ENCODE peak calls at places on chromosomes 12 and 14, in five cellular contexts. One of them, this sample, is unnamed.

GRCh38 chr12:48925218-48925871 is at the start of gene FKBP11:
- DNase-seq in Caco-2: peak
- DNase-seq in choroid plexus epithelial cell: peak
- DNase-seq in fibroblast of the aortic adventitia: peak
- DNase-seq in OCI-LY7: peak
- DNase-seq in this sample: no peak

GRCh38 chr12:114838480-114838879 is 154.5 kb upstream of the TBX3 start:
- DNase-seq in Caco-2: no peak
- DNase-seq in choroid plexus epithelial cell: no peak
- DNase-seq in fibroblast of the aortic adventitia: no peak
- DNase-seq in OCI-LY7: no peak
- DNase-seq in this sample: no peak

GRCh38 chr12:111425655-111426054 is 19.9 kb downstream of the SH2B3 start:
- DNase-seq in Caco-2: no peak
- DNase-seq in choroid plexus epithelial cell: peak
- DNase-seq in fibroblast of the aortic adventitia: no peak
- DNase-seq in OCI-LY7: no peak
- DNase-seq in this sample: no peak

GRCh38 chr12:130044991-130045621 is 117.2 kb upstream of the FZD10 start:
- DNase-seq in Caco-2: peak
- DNase-seq in choroid plexus epithelial cell: no peak
- DNase-seq in fibroblast of the aortic adventitia: no peak
- DNase-seq in OCI-LY7: no peak
- DNase-seq in this sample: no peak

GRCh38 chr12:49195734-49196133 is 6.9 kb upstream of the TUBA1A start:
- DNase-seq in Caco-2: peak
- DNase-seq in choroid plexus epithelial cell: no peak
- DNase-seq in fibroblast of the aortic adventitia: no peak
- DNase-seq in OCI-LY7: no peak
- DNase-seq in this sample: no peak

GRCh38 chr14:76882646-76883045 is 56.4 kb downstream of the LRRC74A start:
- DNase-seq in Caco-2: no peak
- DNase-seq in choroid plexus epithelial cell: no peak
- DNase-seq in fibroblast of the aortic adventitia: peak
- DNase-seq in OCI-LY7: no peak
- DNase-seq in this sample: no peak

GRCh38 chr14:54627718-54628345 is 60.9 kb downstream of the SAMD4A start:
- DNase-seq in Caco-2: no peak
- DNase-seq in choroid plexus epithelial cell: peak
- DNase-seq in fibroblast of the aortic adventitia: peak
- DNase-seq in OCI-LY7: no peak
- DNase-seq in this sample: no peak

GRCh38 chr14:31893156-31893813 is 183.8 kb upstream of the ARHGAP5 start:
- DNase-seq in Caco-2: no peak
- DNase-seq in choroid plexus epithelial cell: no peak
- DNase-seq in fibroblast of the aortic adventitia: no peak
- DNase-seq in OCI-LY7: no peak
- DNase-seq in this sample: peak

GRCh38 chr14:96053600-96054381 is 14.6 kb downstream of the C14orf132 start:
- DNase-seq in Caco-2: no peak
- DNase-seq in choroid plexus epithelial cell: peak
- DNase-seq in fibroblast of the aortic adventitia: peak
- DNase-seq in OCI-LY7: no peak
- DNase-seq in this sample: no peak

GRCh38 chr14:94052662-94053061 is 26.5 kb downstream of the OTUB2 start:
- DNase-seq in Caco-2: no peak
- DNase-seq in choroid plexus epithelial cell: no peak
- DNase-seq in fibroblast of the aortic adventitia: no peak
- DNase-seq in OCI-LY7: no peak
- DNase-seq in this sample: no peak

GRCh38 chr12:2643736-2644135 is 151.0 kb upstream of the FKBP4 start:
- DNase-seq in Caco-2: peak
- DNase-seq in choroid plexus epithelial cell: no peak
- DNase-seq in fibroblast of the aortic adventitia: no peak
- DNase-seq in OCI-LY7: no peak
- DNase-seq in this sample: no peak

GRCh38 chr12:25377475-25378179 is 126.9 kb upstream of the KRAS start:
- DNase-seq in Caco-2: no peak
- DNase-seq in choroid plexus epithelial cell: peak
- DNase-seq in fibroblast of the aortic adventitia: peak
- DNase-seq in OCI-LY7: no peak
- DNase-seq in this sample: no peak

GRCh38 chr14:99579903-99580570 is 24.0 kb downstream of the CCDC85C start:
- DNase-seq in Caco-2: peak
- DNase-seq in choroid plexus epithelial cell: no peak
- DNase-seq in fibroblast of the aortic adventitia: peak
- DNase-seq in OCI-LY7: peak
- DNase-seq in this sample: no peak

GRCh38 chr14:99576304-99576703 is 27.7 kb downstream of the CCDC85C start:
- DNase-seq in Caco-2: peak
- DNase-seq in choroid plexus epithelial cell: no peak
- DNase-seq in fibroblast of the aortic adventitia: no peak
- DNase-seq in OCI-LY7: no peak
- DNase-seq in this sample: no peak

GRCh38 chr14:99576761-99577705 is 27.0 kb downstream of the CCDC85C start:
- DNase-seq in Caco-2: no peak
- DNase-seq in choroid plexus epithelial cell: no peak
- DNase-seq in fibroblast of the aortic adventitia: no peak
- DNase-seq in OCI-LY7: no peak
- DNase-seq in this sample: no peak

GRCh38 chr14:99579077-99579836 is 24.8 kb downstream of the CCDC85C start:
- DNase-seq in Caco-2: peak
- DNase-seq in choroid plexus epithelial cell: no peak
- DNase-seq in fibroblast of the aortic adventitia: no peak
- DNase-seq in OCI-LY7: no peak
- DNase-seq in this sample: no peak

GRCh38 chr14:99578541-99579044 is 25.4 kb downstream of the CCDC85C start:
- DNase-seq in Caco-2: no peak
- DNase-seq in choroid plexus epithelial cell: no peak
- DNase-seq in fibroblast of the aortic adventitia: peak
- DNase-seq in OCI-LY7: no peak
- DNase-seq in this sample: no peak
- H3K4me3 ChIP-seq in Caco-2: no peak
- H3K4me3 ChIP-seq in choroid plexus epithelial cell: no peak
- H3K4me3 ChIP-seq in fibroblast of the aortic adventitia: no peak
- H3K4me3 ChIP-seq in OCI-LY7: no peak
- H3K4me3 ChIP-seq in this sample: peak

DNA sequence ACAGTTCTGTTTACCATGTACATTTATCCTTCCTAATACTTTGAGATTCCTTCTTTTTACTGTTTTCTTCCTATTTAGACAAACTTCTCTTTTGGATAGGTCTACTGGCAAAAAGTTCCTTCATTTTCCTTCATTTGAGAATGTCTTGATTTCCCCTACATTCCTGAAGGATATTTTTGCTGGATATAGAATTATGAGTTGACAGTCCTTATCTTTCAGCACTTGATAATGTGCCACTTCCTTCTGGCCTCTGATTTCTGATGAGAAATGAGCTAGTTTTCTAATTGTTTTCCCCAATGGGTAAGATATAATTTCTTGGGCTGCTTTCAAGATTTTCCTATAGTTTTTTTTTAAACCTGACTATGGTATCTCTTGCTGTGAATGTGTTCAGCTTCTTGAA is 75.6 kb downstream of the CEP83 start:
- DNase-seq in Caco-2: no peak
- DNase-seq in choroid plexus epithelial cell: no peak
- DNase-seq in fibroblast of the aortic adventitia: no peak
- DNase-seq in OCI-LY7: no peak
- DNase-seq in this sample: no peak
- H3K4me3 ChIP-seq in Caco-2: no peak
- H3K4me3 ChIP-seq in choroid plexus epithelial cell: no peak
- H3K4me3 ChIP-seq in fibroblast of the aortic adventitia: no peak
- H3K4me3 ChIP-seq in OCI-LY7: no peak
- H3K4me3 ChIP-seq in this sample: no peak

DNA sequence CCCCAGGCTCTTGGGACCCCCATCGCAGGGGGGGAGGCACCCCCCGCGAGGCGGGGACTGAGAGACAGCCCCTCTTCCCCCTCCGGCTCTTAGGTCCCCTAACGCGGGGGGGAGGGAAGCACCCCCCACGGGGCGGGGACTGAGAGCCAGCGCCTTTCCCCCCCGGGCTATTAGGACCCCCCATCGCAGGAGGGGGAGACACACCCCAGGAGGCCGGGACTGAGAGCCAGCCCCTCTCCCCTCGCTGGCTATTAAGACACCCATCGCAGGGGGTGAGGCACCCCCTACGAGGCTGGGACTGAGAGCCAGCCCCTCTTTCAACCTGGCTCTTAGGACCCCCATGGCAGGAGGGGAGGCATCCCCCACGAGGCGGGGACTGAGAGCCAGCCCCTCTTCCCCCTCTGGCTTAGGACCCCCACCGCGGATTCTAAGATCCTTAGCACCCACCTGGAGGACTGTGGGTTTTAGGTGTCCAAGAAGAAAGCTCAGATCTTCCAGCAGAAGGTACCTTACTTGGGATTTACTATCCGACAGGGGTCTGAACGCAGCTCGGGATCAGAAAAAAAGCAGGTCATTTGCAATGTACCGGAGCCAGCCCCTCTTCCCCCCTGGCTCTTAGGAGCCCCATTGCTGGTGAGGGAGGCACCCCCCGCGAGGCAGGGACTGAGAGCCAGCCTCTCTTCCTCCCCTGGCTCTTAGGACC is 197.8 kb upstream of the PZP start:
- DNase-seq in Caco-2: no peak
- DNase-seq in choroid plexus epithelial cell: no peak
- DNase-seq in fibroblast of the aortic adventitia: no peak
- DNase-seq in OCI-LY7: no peak
- DNase-seq in this sample: no peak
- H3K4me3 ChIP-seq in Caco-2: no peak
- H3K4me3 ChIP-seq in choroid plexus epithelial cell: no peak
- H3K4me3 ChIP-seq in fibroblast of the aortic adventitia: no peak
- H3K4me3 ChIP-seq in OCI-LY7: no peak
- H3K4me3 ChIP-seq in this sample: no peak

GRCh38 chr14:63795532-63795931 is 57.3 kb upstream of the SYNE2 start:
- DNase-seq in Caco-2: no peak
- DNase-seq in choroid plexus epithelial cell: no peak
- DNase-seq in fibroblast of the aortic adventitia: no peak
- DNase-seq in OCI-LY7: no peak
- DNase-seq in this sample: no peak

GRCh38 chr14:63800651-63801385 is 52.0 kb upstream of the SYNE2 start:
- DNase-seq in Caco-2: no peak
- DNase-seq in choroid plexus epithelial cell: peak
- DNase-seq in fibroblast of the aortic adventitia: no peak
- DNase-seq in OCI-LY7: no peak
- DNase-seq in this sample: no peak

DNA sequence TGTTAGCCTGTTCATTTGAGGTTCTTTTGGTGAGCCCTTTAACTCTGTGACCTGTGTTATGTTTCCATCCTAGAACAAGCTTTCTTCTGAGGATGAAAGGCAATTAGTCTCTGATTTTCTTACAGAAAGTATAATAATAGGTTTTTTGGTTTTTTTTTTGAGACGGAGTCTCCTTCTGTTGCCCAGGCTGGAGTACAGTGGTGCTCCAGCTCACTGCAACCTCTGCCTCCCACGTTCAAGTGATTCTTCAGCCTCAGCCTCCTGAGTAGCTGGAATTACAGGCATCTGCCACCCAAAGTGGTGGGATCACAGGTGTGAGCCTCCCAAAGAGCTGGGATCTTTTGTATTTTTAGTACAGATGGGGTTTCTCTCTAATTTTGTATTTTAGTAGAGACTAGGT is 52.7 kb upstream of the SYNE2 start:
- DNase-seq in Caco-2: no peak
- DNase-seq in choroid plexus epithelial cell: no peak
- DNase-seq in fibroblast of the aortic adventitia: peak
- DNase-seq in OCI-LY7: no peak
- DNase-seq in this sample: no peak
- H3K4me3 ChIP-seq in Caco-2: no peak
- H3K4me3 ChIP-seq in choroid plexus epithelial cell: peak
- H3K4me3 ChIP-seq in fibroblast of the aortic adventitia: peak
- H3K4me3 ChIP-seq in OCI-LY7: peak
- H3K4me3 ChIP-seq in this sample: no peak

GRCh38 chr12:101743724-101744472 is 4.6 kb upstream of the SYCP3 start:
- DNase-seq in Caco-2: no peak
- DNase-seq in choroid plexus epithelial cell: no peak
- DNase-seq in fibroblast of the aortic adventitia: no peak
- DNase-seq in OCI-LY7: peak
- DNase-seq in this sample: no peak
- H3K4me3 ChIP-seq in Caco-2: no peak
- H3K4me3 ChIP-seq in choroid plexus epithelial cell: no peak
- H3K4me3 ChIP-seq in fibroblast of the aortic adventitia: no peak
- H3K4me3 ChIP-seq in OCI-LY7: peak
- H3K4me3 ChIP-seq in this sample: no peak

DNA sequence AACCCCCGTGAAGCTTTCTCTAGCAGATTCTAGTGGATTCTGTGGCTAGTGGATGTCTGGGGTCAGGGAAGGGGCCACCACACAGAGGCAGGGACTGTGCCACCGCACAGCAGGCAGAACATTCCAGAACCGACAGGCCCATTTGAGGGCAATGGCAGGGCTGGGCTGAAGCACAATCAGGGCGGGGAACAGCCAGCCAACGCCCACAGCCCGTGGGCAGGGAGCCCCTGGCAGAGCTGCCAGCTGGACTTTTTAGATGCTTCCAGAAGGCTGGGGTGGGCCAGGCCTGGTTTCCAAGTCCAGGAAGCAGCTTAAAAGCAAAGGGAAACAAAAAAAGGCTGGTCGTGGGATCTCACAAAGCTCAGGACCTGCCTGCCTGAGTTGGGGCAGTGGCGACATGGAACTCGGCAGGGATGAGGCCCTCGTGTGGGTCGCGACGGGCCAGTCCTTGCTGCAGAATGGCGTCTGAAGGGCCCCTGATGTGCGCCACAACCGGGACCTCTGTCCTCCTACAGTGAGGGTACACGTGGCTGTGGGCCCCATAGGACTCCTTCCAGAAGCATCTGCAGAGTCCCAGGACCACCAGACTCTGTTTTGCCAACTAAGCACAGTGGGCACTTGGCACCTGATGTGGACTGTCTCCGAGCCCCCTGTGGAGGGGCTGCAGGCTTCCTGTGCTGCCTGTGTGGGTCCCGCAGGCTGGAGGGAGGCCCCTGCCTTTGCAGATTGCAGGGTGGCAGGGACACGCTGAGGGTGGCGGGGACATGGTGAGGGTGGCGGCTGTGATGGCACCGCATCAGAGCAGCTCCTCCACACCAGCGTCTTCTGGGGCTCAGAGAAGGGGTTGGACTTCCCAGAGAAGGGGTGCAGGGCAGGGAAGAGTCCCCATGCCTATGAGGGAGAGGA is 7.8 kb downstream of the ZFYVE21 start:
- DNase-seq in Caco-2: no peak
- DNase-seq in choroid plexus epithelial cell: no peak
- DNase-seq in fibroblast of the aortic adventitia: peak
- DNase-seq in OCI-LY7: no peak
- DNase-seq in this sample: no peak
- H3K4me3 ChIP-seq in Caco-2: no peak
- H3K4me3 ChIP-seq in choroid plexus epithelial cell: no peak
- H3K4me3 ChIP-seq in fibroblast of the aortic adventitia: no peak
- H3K4me3 ChIP-seq in OCI-LY7: no peak
- H3K4me3 ChIP-seq in this sample: no peak

GRCh38 chr12:12334710-12335040 is 15.4 kb downstream of the MANSC1 start:
- DNase-seq in Caco-2: no peak
- DNase-seq in choroid plexus epithelial cell: no peak
- DNase-seq in fibroblast of the aortic adventitia: no peak
- DNase-seq in OCI-LY7: no peak
- DNase-seq in this sample: no peak

GRCh38 chr12:12336511-12336910 is 13.5 kb downstream of the MANSC1 start:
- DNase-seq in Caco-2: no peak
- DNase-seq in choroid plexus epithelial cell: no peak
- DNase-seq in fibroblast of the aortic adventitia: no peak
- DNase-seq in OCI-LY7: no peak
- DNase-seq in this sample: no peak

GRCh38 chr12:12333980-12334709 is 15.9 kb downstream of the MANSC1 start:
- DNase-seq in Caco-2: peak
- DNase-seq in choroid plexus epithelial cell: peak
- DNase-seq in fibroblast of the aortic adventitia: peak
- DNase-seq in OCI-LY7: peak
- DNase-seq in this sample: no peak

GRCh38 chr12:12336049-12336411 is 14.0 kb downstream of the MANSC1 start:
- DNase-seq in Caco-2: no peak
- DNase-seq in choroid plexus epithelial cell: peak
- DNase-seq in fibroblast of the aortic adventitia: no peak
- DNase-seq in OCI-LY7: no peak
- DNase-seq in this sample: no peak

GRCh38 chr12:12338528-12339168 is 11.4 kb downstream of the MANSC1 start:
- DNase-seq in Caco-2: peak
- DNase-seq in choroid plexus epithelial cell: peak
- DNase-seq in fibroblast of the aortic adventitia: peak
- DNase-seq in OCI-LY7: no peak
- DNase-seq in this sample: no peak
- H3K4me3 ChIP-seq in Caco-2: no peak
- H3K4me3 ChIP-seq in choroid plexus epithelial cell: no peak
- H3K4me3 ChIP-seq in fibroblast of the aortic adventitia: no peak
- H3K4me3 ChIP-seq in OCI-LY7: no peak
- H3K4me3 ChIP-seq in this sample: no peak